ENCODE peak calls at places on chromosomes 12 and 14, in eight cellular contexts. L is HCT116, E is cardiac muscle cell, H is GM23338, Q is pancreas, G is tibial artery, I is uterus, Z is transverse colon. N is an unnamed sample.

GRCh38 chr12:51521554-51522276 is 69.3 kb upstream of the SCN8A start:
- DNase-seq in G (no peak), L (no peak), Q (no peak), H (no peak), Z (no peak), E (peak; percentile 20), I (no peak), N (no peak)

GRCh38 chr12:2393016-2393415 is 340.2 kb downstream of the CACNA1C start:
- DNase-seq in E (no peak), L (no peak), G (no peak), H (no peak), Z (no peak), Q (no peak), I (no peak), N (no peak)

GRCh38 chr12:52279683-52280318 is 5.4 kb downstream of the KRT86 start:
- DNase-seq in Q (no peak), Z (no peak), G (no peak), H (no peak), E (peak; percentile 9), I (no peak), L (no peak), N (no peak)

GRCh38 chr14:69719501-69719951 is 47.4 kb upstream of the SRSF5 start:
- DNase-seq in Q (no peak), E (peak; percentile 99), H (no peak), G (peak; percentile 67), Z (peak; percentile 37), L (no peak), I (peak; percentile 59), N (peak; percentile 92)

GRCh38 chr12:63151898-63152700 is 1.1 kb upstream of the AVPR1A start:
- DNase-seq in G (peak; percentile 27), Q (peak; percentile 55), H (peak; percentile 89), E (peak; percentile 50), I (peak; percentile 18), L (peak; percentile 43), Z (peak; percentile 12), N (peak; percentile 44)

GRCh38 chr12:99454539-99455172 is 192.9 kb upstream of the GARIN6 start:
- DNase-seq in Q (no peak), G (no peak), E (no peak), I (no peak), H (no peak), L (no peak), Z (no peak), N (no peak)

GRCh38 chr12:52521581-52522266 is 1.5 kb upstream of the KRT5 start:
- DNase-seq in L (no peak), E (peak; percentile 52), G (no peak), Q (no peak), Z (no peak), I (no peak), H (peak; percentile 8), N (peak; percentile 42)

GRCh38 chr12:115049617-115050016 is 365.6 kb upstream of the TBX3 start:
- DNase-seq in E (peak; percentile 38), G (no peak), Z (no peak), Q (no peak), H (no peak), L (no peak), I (no peak), N (no peak)

GRCh38 chr14:26200675-26201074 is 397.2 kb downstream of the NOVA1 start:
- DNase-seq in E (peak; percentile 13), Z (no peak), I (no peak), G (no peak), Q (no peak), L (no peak), H (no peak), N (no peak)

GRCh38 chr14:72201645-72202044 is 269.4 kb downstream of the RGS6 start:
- DNase-seq in G (no peak), L (no peak), H (no peak), Z (no peak), Q (no peak), I (no peak), E (no peak), N (no peak)

GRCh38 chr12:86727151-86727550 is 471.0 kb upstream of the MGAT4C start:
- DNase-seq in G (no peak), Z (no peak), E (peak; percentile 48), Q (no peak), I (no peak), L (no peak), H (no peak), N (no peak)

GRCh38 chr14:50726372-50727107 is 58.4 kb upstream of the SAV1 start:
- DNase-seq in E (peak; percentile 68), G (no peak), Z (no peak), L (no peak), I (no peak), H (no peak), Q (no peak), N (peak; percentile 1)

GRCh38 chr12:58812229-58812628 is 108.1 kb downstream of the LRIG3 start:
- DNase-seq in E (no peak), I (no peak), H (no peak), L (no peak), G (no peak), Q (no peak), Z (no peak), N (no peak)

GRCh38 chr12:4909734-4910501 is at the start of gene KCNA1:
- DNase-seq in H (peak; percentile 72), Q (peak; percentile 66), Z (no peak), I (peak; percentile 30), E (peak; percentile 19), G (no peak), L (no peak), N (no peak)

GRCh38 chr12:91442535-91442934 is 259.9 kb upstream of the DCN start:
- DNase-seq in E (no peak), G (no peak), Q (no peak), L (no peak), H (no peak), I (no peak), Z (no peak), N (no peak)

GRCh38 chr12:9761407-9761736 is 671 bp upstream of the CD69 start:
- DNase-seq in E (no peak), Z (no peak), I (no peak), L (no peak), Q (no peak), H (no peak), G (no peak), N (no peak)

DNA sequence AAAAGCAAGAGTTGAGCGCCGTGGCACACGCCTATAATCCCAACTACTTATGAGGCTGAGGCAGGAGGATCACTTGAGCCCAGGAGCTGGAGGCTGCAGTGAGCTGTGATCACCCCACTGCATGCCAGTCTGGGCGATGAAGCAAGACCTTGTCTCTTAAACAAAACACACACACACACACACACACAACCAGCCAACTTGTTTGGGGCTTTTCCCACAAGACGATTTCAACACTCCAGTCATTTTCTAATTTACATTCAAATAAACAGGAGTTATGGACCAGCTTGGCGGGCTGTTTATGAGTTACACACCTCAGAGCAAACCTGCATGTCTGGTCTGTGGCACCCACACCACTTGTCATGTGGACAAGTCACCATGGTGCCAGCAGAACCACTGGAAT is 6.7 kb downstream of the GLTP start:
- DNase-seq in E (peak; percentile 46), G (no peak), H (no peak), L (no peak), Z (peak; percentile 33), I (no peak), Q (no peak), N (no peak)
- H3K4me3 ChIP-seq in E (no peak overlapping the region), G (no peak overlapping the region), H (no peak overlapping the region), L (no peak overlapping the region), Z (no peak overlapping the region), I (no peak overlapping the region), Q (no peak overlapping the region), N (no peak overlapping the region)

GRCh38 chr12:121518656-121519055 is 62.2 kb downstream of the KDM2B start:
- DNase-seq in Q (no peak), E (no peak), H (no peak), L (no peak), G (no peak), I (no peak), Z (no peak), N (no peak)

GRCh38 chr12:121520586-121521086 is 60.2 kb downstream of the KDM2B start:
- DNase-seq in L (no peak), Z (no peak), E (no peak), H (no peak), I (no peak), G (no peak), Q (no peak), N (no peak)

GRCh38 chr12:121519227-121519626 is 61.6 kb downstream of the KDM2B start:
- DNase-seq in G (no peak), E (no peak), H (no peak), Z (no peak), L (no peak), I (no peak), Q (no peak), N (no peak)

GRCh38 chr12:121522962-121523361 is 57.9 kb downstream of the KDM2B start:
- DNase-seq in L (no peak), I (no peak), E (peak; percentile 17), Z (no peak), G (no peak), H (no peak), Q (no peak), N (no peak)

GRCh38 chr12:121520119-121520518 is 60.7 kb downstream of the KDM2B start:
- DNase-seq in Z (no peak), Q (no peak), E (no peak), G (no peak), L (no peak), H (no peak), I (no peak), N (no peak)
- H3K27ac ChIP-seq in Z (no peak overlapping the region), Q (no peak overlapping the region), E (peak overlapping the region; percentile 9), G (no peak overlapping the region), L (no peak overlapping the region), H (no peak overlapping the region), I (no peak overlapping the region), N (no peak overlapping the region)

DNA sequence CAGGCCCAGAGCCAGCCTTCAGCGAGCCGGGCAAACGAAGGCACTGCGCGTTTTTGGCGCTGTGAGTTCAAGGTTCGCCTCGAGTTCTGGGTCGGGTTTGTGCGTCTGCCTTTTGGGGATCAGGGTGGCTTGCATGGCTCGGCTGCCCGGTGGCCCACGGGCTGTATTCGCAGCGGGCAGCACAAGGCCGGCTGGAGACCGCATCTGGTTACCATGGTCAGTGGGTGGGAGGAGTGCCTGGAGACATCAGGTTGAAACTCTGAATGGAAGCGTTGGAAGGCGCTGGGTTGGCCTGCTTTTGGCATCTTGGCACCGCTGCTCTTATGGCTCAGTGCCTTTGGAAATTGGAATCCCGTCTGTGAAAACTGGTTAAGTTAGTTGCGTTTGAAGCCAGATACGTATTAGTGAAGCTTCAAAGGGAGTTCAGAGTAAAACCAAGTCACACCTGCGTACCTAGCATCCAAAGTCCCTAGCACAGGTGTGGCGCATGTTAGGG is 50.9 kb downstream of the SNAPC1 start:
- DNase-seq in Z (no peak), L (no peak), G (no peak), Q (no peak), H (peak; percentile 44), I (no peak), E (no peak), N (no peak)
- H3K4me3 ChIP-seq in Z (no peak overlapping the region), L (no peak overlapping the region), G (peak overlapping the region; percentile 47), Q (peak overlapping the region; percentile 19), H (peak overlapping the region; percentile 87), I (no peak overlapping the region), E (peak overlapping the region; percentile 80), N (peak overlapping the region; percentile 64)

DNA sequence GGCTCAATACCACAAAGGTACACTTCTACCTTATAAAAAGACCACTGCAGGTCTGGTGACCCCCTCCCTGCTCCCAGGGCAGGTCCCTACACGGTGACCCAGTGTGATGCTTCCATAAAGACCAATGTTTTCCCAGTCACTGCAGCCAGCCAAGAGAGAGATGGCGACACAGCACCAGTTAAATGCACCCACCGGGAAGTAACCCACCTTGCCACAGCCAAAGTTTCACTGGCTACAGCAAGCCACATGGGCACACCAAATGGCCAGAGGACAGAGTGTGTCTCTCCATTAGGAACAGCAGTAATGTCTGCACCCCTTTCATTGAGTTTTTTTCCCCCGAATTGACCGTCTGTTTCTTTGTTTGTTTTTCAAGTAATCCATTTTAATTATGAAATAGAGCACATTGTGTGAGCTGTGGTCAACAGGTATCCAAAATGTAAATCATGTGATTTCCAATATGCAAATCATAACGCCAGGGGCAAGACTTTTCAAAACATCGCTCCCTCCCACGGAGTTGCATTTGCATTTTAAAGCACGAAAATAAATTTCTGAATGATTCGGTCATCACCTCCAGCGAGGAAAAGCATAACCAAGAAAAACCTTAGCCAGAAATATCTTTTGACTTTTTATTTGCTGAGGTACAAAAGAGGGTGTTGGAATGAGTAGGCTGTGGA is 48.9 kb upstream of the EML1 start:
- DNase-seq in E (no peak), I (no peak), Q (no peak), Z (no peak), G (no peak), L (no peak), H (peak; percentile 53), N (no peak)
- H3K27ac ChIP-seq in E (no peak overlapping the region), I (peak overlapping the region; percentile 71), Q (no peak overlapping the region), Z (peak overlapping the region; percentile 77), G (peak overlapping the region; percentile 76), L (no peak overlapping the region), H (peak overlapping the region; percentile 57), N (peak overlapping the region; percentile 35)